ENCODE peak calls at places on chromosomes 7 and 10, in four cellular contexts. A is A549, K is upper lobe of left lung, H is IMR-90. P is an unnamed sample.

GRCh38 chr7:158657189-158657746 is 47.3 kb downstream of the NCAPG2 start:
- DNase-seq in A (no peak), K (peak; percentile 58), H (no peak), P (no peak)

GRCh38 chr10:1142596-1142995 is 86.4 kb downstream of the WDR37 start:
- DNase-seq in A (no peak), K (no peak), H (no peak), P (peak; percentile 5)

GRCh38 chr10:69644658-69645295 is 14.7 kb downstream of the FAM241B start:
- DNase-seq in A (peak; percentile 90), K (no peak), H (peak; percentile 41), P (peak; percentile 50)

GRCh38 chr10:90982406-90983008 is 61.6 kb upstream of the ANKRD1 start:
- DNase-seq in A (no peak), K (no peak), H (no peak), P (no peak)

GRCh38 chr10:78805176-78805575 is 263.6 kb upstream of the ZMIZ1 start:
- DNase-seq in A (no peak), K (peak; percentile 40), H (peak; percentile 99), P (no peak)

GRCh38 chr7:2214636-2215035 is 18.1 kb downstream of the MAD1L1 start:
- DNase-seq in A (no peak), K (no peak), H (no peak), P (no peak)

GRCh38 chr10:95196053-95196452 is 2.0 kb downstream of the ACSM6 start:
- DNase-seq in A (no peak), K (no peak), H (peak; percentile 12), P (no peak)

GRCh38 chr7:39908973-39909372 is 41.1 kb upstream of the CDK13 start:
- DNase-seq in A (no peak), K (no peak), H (no peak), P (no peak)

GRCh38 chr10:131252586-131253276 is 58.8 kb downstream of the TCERG1L start:
- DNase-seq in A (no peak), K (no peak), H (no peak), P (no peak)

GRCh38 chr10:91088300-91089140 is 131.9 kb upstream of the PCGF5 start:
- DNase-seq in A (peak; percentile 23), K (no peak), H (peak; percentile 15), P (peak; percentile 20)

GRCh38 chr10:17379151-17379690 is 75.2 kb downstream of the ST8SIA6 start:
- DNase-seq in A (no peak), K (no peak), H (no peak), P (no peak)

GRCh38 chr10:98172073-98172472 is 37.6 kb downstream of the R3HCC1L start:
- DNase-seq in A (no peak), K (no peak), H (no peak), P (no peak)

GRCh38 chr10:72694476-72695369 is 2.8 kb downstream of the MCU start:
- DNase-seq in A (peak; percentile 44), K (no peak), H (peak; percentile 65), P (peak; percentile 44)

GRCh38 chr7:88217675-88218427 is 2.0 kb downstream of the SRI start:
- DNase-seq in A (no peak), K (no peak), H (no peak), P (peak; percentile 88)

GRCh38 chr7:33678675-33679335 is 226.5 kb upstream of the BMPER start:
- DNase-seq in A (no peak), K (no peak), H (no peak), P (no peak)

GRCh38 chr7:33680682-33681081 is 224.7 kb upstream of the BMPER start:
- DNase-seq in A (no peak), K (no peak), H (no peak), P (no peak)

GRCh38 chr7:33674804-33675411 is 230.4 kb upstream of the BMPER start:
- DNase-seq in A (no peak), K (no peak), H (no peak), P (no peak)

GRCh38 chr7:33673029-33673700 is 232.2 kb upstream of the BMPER start:
- DNase-seq in A (no peak), K (no peak), H (no peak), P (no peak)

DNA sequence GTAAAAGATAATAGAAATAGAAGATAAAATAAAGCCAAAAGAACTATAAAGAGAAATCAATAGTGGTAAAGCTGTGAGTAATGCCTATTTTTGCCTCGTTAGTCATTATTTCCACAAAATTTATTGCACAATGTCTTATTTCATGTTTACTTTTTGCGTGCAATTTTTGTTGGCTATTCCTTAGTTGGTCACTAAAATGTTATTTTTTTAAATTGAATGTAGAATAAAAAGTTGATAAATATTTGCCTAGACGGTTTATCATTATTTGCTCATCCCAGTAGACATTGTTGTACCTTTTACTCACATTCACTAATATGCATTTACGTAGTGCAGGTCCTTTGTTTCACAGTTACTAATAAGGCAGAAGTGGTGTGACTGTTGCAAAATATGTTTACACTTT is 227.8 kb upstream of the BMPER start:
- DNase-seq in A (no peak), K (no peak), H (peak; percentile 20), P (no peak)
- TF ChIP-seq POLR2A in A (no peak), K (no peak), H (no peak), P (no peak)

DNA sequence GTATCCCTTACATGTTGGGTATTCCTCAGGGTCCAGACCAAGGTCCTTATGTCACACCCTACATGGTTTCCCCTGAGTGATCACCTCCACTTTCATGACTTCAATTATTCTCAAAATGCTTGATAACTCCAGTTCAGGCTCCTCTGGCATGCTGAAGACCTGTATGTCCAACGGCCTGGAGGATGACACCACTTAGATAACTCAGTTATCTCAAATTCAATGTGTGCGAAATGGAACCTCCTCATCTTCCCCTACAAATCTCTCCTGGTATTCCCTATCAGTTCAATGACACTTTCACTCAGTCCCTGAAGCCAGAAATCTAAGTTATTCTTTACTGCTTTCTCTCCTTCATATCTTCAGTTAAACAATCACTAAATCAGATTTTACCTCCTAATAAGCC is 8.7 kb upstream of the LUC7L2 start:
- DNase-seq in A (no peak), K (no peak), H (no peak), P (no peak)
- TF ChIP-seq POLR2A in A (no peak), K (no peak), H (no peak), P (no peak)

GRCh38 chr7:151131284-151131621 is 36.2 kb downstream of the GBX1 start:
- DNase-seq in A (no peak), K (peak; percentile 73), H (no peak), P (no peak)
- TF ChIP-seq POLR2A in A (no peak), K (no peak), H (no peak), P (no peak)

DNA sequence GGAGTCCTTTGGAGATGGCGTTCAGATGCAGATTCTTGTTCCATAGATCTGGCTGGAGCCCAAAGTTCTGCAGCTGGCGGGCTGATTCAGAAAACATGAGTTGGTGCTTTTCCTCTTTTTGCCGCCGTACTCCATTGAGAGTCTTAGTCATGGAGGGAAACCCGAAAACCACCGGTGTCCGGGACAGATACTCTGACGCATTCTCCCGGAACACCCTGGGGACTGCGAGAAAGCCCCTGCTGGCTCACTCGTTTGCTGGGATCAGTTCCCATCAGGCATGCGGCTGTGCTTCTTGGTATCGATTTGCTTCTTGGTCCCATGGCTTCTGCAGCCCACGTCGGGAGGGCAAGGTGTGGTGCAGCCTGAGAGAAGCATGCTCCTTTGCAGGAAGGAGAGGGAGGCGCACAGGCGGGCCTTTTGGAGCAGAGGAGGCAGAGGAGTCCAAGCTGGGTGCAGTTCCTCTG is 30.8 kb upstream of the PFKFB3 start:
- DNase-seq in A (no peak), K (no peak), H (peak; percentile 96), P (no peak)
- TF ChIP-seq POLR2A in A (no peak), K (peak; percentile 57), H (no peak), P (no peak)

GRCh38 chr7:26291699-26292538 is at the start of gene SNX10:
- DNase-seq in A (peak; percentile 50), K (peak; percentile 93), H (no peak), P (peak; percentile 68)
- TF ChIP-seq POLR2A in A (peak; percentile 39), K (peak; percentile 30), H (no peak), P (no peak)

DNA sequence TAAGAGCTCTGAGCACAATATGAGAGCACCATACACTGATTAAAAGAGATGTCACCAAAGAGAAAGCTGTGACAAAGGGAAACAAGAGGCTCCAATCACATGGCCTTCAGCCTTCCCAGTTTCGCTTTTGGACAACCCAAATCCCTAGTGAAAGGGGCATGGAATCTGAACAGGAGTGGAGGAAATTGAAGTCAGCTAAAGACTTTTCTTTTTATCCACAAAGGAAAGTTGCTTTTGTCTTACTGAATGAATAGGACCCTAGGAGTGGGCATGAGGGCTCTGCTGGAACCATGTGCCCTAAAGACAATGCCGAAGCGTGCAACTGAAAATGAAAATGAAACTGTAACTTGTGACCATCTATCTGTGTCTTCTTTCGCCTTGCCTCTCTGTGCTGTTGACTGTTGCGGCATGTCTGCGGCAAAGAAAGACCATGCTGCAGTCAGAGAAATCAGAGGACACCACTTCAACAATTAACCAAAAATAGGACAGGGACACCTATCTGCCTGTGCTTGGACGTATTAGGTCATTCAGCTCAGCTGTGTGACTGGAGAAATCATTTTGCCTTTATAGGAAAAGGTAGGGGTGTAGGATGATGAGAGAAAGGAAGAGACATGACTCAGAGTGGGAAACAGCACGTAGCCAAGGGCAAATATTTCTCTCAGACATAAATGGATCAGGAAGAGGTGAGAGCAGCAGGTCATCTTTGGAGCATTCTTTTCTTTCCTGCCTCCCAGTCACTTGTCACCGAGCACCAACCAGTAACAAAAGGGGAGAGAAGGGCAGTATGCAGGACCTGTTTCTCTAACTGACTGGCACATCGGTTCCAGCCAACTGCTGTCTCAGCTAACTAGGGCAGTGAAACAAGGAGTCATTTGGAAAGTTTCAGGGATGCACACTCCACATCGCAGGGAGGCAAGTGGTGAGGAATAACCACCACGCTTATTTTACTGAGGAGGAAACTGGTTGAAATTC is 12.3 kb downstream of the CAV2 start:
- DNase-seq in A (peak; percentile 33), K (no peak), H (peak; percentile 69), P (no peak)
- TF ChIP-seq POLR2A in A (no peak), K (no peak), H (no peak), P (no peak)

P was measured in erythroblast.